ENCODE peak calls at places on chromosomes 11 and 22, in five cellular contexts. E, H, B, T and U are unnamed samples. For H3K9me3, the result is how much of the 10 kb centered on the place peaks cover.

GRCh38 chr11:66068923-66069714 is 953 bp upstream of the PACS1 start:
- DNase-seq in E (no peak), H (no peak), T (peak), B (peak), U (peak)

GRCh38 chr11:11389238-11389637 is 36.2 kb upstream of the CSNK2A3 start:
- DNase-seq in E (no peak), T (peak), B (no peak), H (no peak), U (no peak)

GRCh38 chr22:20456722-20457076 is 19.1 kb upstream of the SCARF2 start:
- DNase-seq in B (no peak), T (no peak), H (no peak), E (no peak), U (no peak)

GRCh38 chr22:29342577-29343312 is 27.2 kb upstream of the RASL10A start:
- DNase-seq in T (no peak), H (no peak), B (no peak), E (no peak), U (no peak)

GRCh38 chr11:131656839-131657211 is 286.4 kb downstream of the NTM start:
- DNase-seq in H (no peak), T (no peak), E (no peak), B (no peak), U (no peak)

GRCh38 chr11:38315151-38315550 is 1717.1 kb upstream of the RAG2 start:
- DNase-seq in B (no peak), T (no peak), H (no peak), E (no peak), U (no peak)

GRCh38 chr11:125376856-125377255 is 119.2 kb downstream of the FEZ1 start:
- DNase-seq in B (no peak), E (no peak), T (peak), H (no peak), U (no peak)

GRCh38 chr11:108561535-108561991 is 32.0 kb downstream of the EXPH5 start:
- DNase-seq in H (no peak), T (no peak), E (no peak), B (no peak), U (no peak)

GRCh38 chr11:75562048-75562835 is at the start of gene SERPINH1:
- DNase-seq in H (peak), E (peak), B (peak), T (peak), U (peak)

GRCh38 chr11:133197425-133197824 is 334.9 kb downstream of the OPCML start:
- DNase-seq in T (no peak), E (no peak), H (no peak), B (no peak), U (no peak)

GRCh38 chr11:88101881-88102594 is 73.2 kb downstream of the RAB38 start:
- DNase-seq in H (no peak), T (no peak), B (no peak), E (no peak), U (no peak)

GRCh38 chr22:50102946-50103345 is 13.1 kb downstream of the MOV10L1 start:
- DNase-seq in B (no peak), H (no peak), E (no peak), T (no peak), U (no peak)

GRCh38 chr22:23257889-23258825 is 77.8 kb downstream of the BCR start:
- DNase-seq in B (no peak), H (no peak), E (no peak), T (no peak), U (no peak)

GRCh38 chr11:67666676-67667489 is 7.5 kb downstream of the ALDH3B2 start:
- DNase-seq in B (no peak), E (no peak), T (no peak), H (no peak), U (no peak)

GRCh38 chr11:102974552-102975280 is 19.2 kb upstream of the MMP13 start:
- DNase-seq in B (peak), E (no peak), T (no peak), H (no peak), U (no peak)

GRCh38 chr11:2425506-2425905 is 18.8 kb downstream of the TRPM5 start:
- DNase-seq in E (no peak), T (peak), H (no peak), B (no peak), U (no peak)

GRCh38 chr11:3103076-3103475 is 45.9 kb upstream of the CARS1 start:
- DNase-seq in E (no peak), B (no peak), T (no peak), H (no peak), U (peak)

GRCh38 chr11:44776840-44777536 is 50.2 kb downstream of the TSPAN18 start:
- DNase-seq in B (no peak), E (no peak), T (no peak), H (no peak), U (no peak)

GRCh38 chr22:23520875-23521441 is 59.1 kb downstream of the IGLL1 start:
- DNase-seq in H (no peak), E (no peak), B (peak), T (peak), U (no peak)

GRCh38 chr11:118916842-118917388 is 8.8 kb downstream of the BCL9L start:
- DNase-seq in H (no peak), B (peak), T (peak), E (no peak), U (peak)

GRCh38 chr22:46500201-46500600 is 37.2 kb downstream of the CELSR1 start:
- DNase-seq in T (no peak), H (no peak), B (no peak), E (no peak), U (no peak)

GRCh38 chr22:26712158-26712557 is 54.8 kb downstream of the MIAT start:
- DNase-seq in B (peak), T (no peak), E (no peak), H (no peak), U (no peak)

GRCh38 chr11:22479986-22480740 is 142.0 kb downstream of the SLC17A6 start:
- DNase-seq in T (no peak), H (no peak), B (no peak), E (no peak), U (no peak)

DNA sequence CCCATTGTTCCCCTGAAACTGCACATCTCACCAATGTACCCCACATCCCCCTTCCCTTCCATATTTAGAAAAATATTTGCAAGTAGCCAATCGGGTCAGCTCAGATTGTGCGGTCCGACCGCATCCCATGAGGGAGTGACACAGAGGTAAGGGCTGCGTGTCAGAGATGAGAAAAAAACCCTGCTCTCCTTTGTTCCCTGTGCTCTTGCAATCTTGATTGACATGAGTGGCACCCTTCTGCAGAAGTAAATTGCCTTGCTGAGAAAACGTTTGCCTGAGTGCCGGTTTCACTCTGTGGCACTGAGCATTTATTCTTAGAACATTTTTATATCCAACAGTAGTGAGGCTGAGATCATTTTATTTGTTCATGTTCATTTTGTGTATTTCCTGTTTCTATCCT is 81.6 kb upstream of the CCDC90B start:
- DNase-seq in H (no peak), B (no peak), T (no peak), E (no peak), U (no peak)
- H3K9me3 ChIP-seq in H (under half), B (under half), T (under half), E (under half), U (under half)

DNA sequence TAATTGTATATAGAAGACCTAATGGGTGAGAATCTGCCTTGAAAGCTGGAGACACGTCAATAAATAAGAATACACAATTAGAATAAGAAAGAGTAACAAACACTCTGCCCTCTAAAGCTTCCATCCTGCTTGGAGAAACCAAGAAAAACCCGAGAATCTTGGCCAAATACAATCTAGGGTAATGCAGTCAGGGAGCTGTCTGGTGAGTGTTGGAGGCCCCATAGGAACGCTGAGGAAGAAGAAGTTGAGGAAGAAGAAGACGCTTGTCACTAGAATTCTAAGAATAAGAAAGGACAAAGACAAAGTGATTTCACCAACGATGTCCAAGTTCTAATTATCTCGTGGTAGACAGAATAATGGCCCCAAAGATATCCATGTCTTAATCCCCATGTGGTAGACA is 4485.9 kb upstream of the OR11H1 start:
- DNase-seq in H (peak), T (no peak), B (no peak), E (no peak), U (peak)
- H3K9me3 ChIP-seq in H (under half), T (under half), B (under half), E (under half), U (under half)

DNA sequence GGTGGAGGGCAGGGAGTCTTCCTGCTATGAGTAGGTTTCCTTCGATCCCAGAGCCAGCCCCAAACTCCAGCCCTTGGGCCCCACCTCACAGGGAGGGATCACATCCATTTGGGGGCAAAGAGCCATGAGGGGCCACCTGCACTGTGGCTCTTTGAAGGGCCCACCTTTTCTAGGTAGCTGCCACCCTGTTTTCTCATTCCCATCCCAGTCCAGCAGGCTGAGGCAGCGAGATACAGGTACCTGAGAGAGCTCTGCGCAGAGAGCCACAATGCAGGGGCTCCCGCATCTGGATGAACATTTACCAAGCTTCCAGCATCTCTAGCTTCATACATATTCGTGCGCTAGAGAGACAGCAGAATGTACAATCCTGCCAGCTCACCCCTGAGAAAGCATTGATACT is 16.3 kb downstream of the FXYD6 start:
- DNase-seq in B (no peak), H (no peak), E (no peak), T (peak), U (no peak)
- H3K9me3 ChIP-seq in B (under half), H (under half), E (under half), T (under half), U (under half)

DNA sequence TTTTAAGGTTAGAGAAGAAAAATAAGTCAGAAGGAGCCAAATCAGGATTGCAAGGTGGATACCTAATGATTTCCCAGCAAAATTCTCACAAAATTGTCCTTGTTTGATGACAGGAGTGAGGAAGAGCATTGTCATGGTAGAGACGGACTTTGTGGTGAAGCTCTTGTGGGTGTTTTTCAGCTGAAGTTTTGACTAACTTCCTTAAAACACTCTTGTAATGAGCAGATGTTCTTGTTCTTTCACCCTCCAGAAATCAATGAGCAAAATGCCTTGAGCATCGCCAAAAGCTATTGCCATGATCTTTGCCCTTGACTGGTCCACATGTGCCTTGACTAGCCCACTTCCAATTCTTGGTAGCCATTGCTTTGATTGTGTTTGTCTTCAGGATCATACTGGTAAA is 20.0 kb downstream of the CALCB start:
- DNase-seq in E (no peak), T (no peak), B (no peak), H (no peak), U (no peak)
- H3K9me3 ChIP-seq in E (under half), T (under half), B (under half), H (under half), U (under half)

DNA sequence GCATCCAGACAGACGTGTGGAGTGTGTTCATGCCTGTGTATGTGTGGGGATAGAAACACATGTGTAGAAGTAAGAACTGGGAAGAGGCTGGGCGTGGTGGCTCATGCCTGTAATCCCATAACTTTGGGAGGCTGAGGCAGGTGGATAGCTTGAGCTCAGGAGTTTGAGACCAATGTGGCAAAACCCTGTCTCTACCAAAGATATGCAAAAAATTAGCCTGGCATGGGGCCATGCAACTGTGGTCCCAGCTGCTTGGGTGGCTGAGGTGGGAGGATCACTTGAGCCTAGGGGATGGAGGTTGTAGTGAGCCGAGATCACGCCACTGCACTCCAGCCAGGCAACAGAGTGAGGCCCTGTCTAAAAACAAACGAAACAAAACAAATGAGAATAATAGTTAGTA is 1166.6 kb downstream of the TBC1D22A start:
- DNase-seq in B (no peak), H (no peak), E (no peak), T (no peak), U (no peak)
- H3K9me3 ChIP-seq in B (under half), H (under half), E (under half), T (under half), U (under half)

GRCh38 chr11:55811067-55811466 is at the start of gene OR5L1:
- DNase-seq in H (no peak), B (no peak), T (no peak), E (no peak), U (no peak)

GRCh38 chr11:55806248-55806647 is 4.9 kb upstream of the OR5L1 start:
- DNase-seq in B (no peak), E (no peak), T (no peak), H (no peak), U (no peak)
- H3K9me3 ChIP-seq in B (under half), E (under half), T (under half), H (under half), U (under half)

DNA sequence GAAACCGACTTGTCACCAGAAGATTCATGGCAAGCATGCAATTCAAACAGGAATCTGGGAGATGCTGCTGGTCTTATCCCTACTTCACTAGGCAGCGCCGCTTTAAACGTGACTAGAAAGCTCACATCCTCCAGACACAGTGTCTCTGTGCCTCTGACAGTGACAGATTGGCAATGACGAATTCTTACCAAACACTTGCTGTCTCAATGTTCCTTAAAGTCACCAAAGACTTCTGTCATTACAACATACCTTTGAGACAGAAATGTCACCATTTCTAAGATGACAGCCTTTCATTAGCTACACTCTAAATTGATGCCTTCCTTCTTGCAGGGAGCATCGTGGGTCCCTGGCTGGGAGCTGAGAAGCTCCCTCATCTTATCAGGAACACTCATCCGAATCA is 197.8 kb downstream of the CWF19L2 start:
- DNase-seq in H (no peak), B (peak), E (no peak), T (no peak), U (no peak)
- H3K9me3 ChIP-seq in H (under half), B (under half), E (under half), T (under half), U (under half)